ENCODE peak calls at places on chromosomes 13 and 19, in nine cellular contexts. D is Peyer's patch, L is right lobe of liver, H is GM12878, R is PC-3, U is fibroblast of lung, K is endodermal cell, F is ascending aorta, Y is hepatocyte. C is an unnamed sample.

GRCh38 chr13:72435251-72435650 is 292.2 kb downstream of the MZT1 start:
- DNase-seq in D (no peak), L (no peak), H (no peak), R (no peak), U (peak; percentile 26), K (no peak), F (no peak), Y (no peak), C (no peak)

GRCh38 chr13:96581741-96582140 is 412.5 kb downstream of the OXGR1 start:
- DNase-seq in D (no peak), L (no peak), H (no peak), R (no peak), U (no peak), K (no peak), F (no peak), Y (no peak), C (no peak)

GRCh38 chr13:97286317-97287046 is 64.3 kb downstream of the MBNL2 start:
- DNase-seq in D (no peak), L (no peak), H (no peak), R (no peak), U (no peak), K (no peak), F (no peak), Y (no peak), C (no peak)

GRCh38 chr19:51010066-51010795 is 8.8 kb upstream of the KLK8 start:
- DNase-seq in D (no peak), L (no peak), H (no peak), R (peak; percentile 43), U (no peak), K (no peak), F (no peak), Y (no peak), C (no peak)

GRCh38 chr13:53010374-53011105 is 18.1 kb upstream of the OLFM4 start:
- DNase-seq in D (peak; percentile 60), L (no peak), H (no peak), R (peak; percentile 35), U (no peak), K (no peak), F (no peak), Y (peak; percentile 46), C (no peak)

GRCh38 chr19:31141301-31141700 is 207.9 kb downstream of the TSHZ3 start:
- DNase-seq in D (no peak), L (no peak), H (no peak), R (no peak), U (peak; percentile 49), K (no peak), F (no peak), Y (no peak), C (no peak)

GRCh38 chr19:1851581-1852293 is 3.5 kb upstream of the REXO1 start:
- DNase-seq in D (no peak), L (peak; percentile 37), H (no peak), R (no peak), U (no peak), K (no peak), F (no peak), Y (no peak), C (peak; percentile 60)

GRCh38 chr19:13835791-13836723 is 40.8 kb downstream of the ZSWIM4 start:
- DNase-seq in D (no peak), L (peak; percentile 55), H (no peak), R (no peak), U (no peak), K (peak; percentile 47), F (no peak), Y (no peak), C (no peak)

GRCh38 chr13:66635526-66635925 is 594.6 kb downstream of the PCDH9 start:
- DNase-seq in D (no peak), L (no peak), H (no peak), R (peak; percentile 69), U (peak; percentile 97), K (no peak), F (no peak), Y (no peak), C (no peak)

GRCh38 chr13:109790951-109791605 is 4.7 kb upstream of the IRS2 start:
- DNase-seq in D (peak; percentile 70), L (no peak), H (no peak), R (peak; percentile 58), U (peak; percentile 22), K (peak; percentile 75), F (no peak), Y (peak; percentile 56), C (peak; percentile 20)

GRCh38 chr19:30225615-30226463 is 146.3 kb upstream of the ZNF536 start:
- DNase-seq in D (no peak), L (no peak), H (no peak), R (no peak), U (no peak), K (no peak), F (no peak), Y (peak; percentile 33), C (no peak)

GRCh38 chr19:42290523-42291436 is 11.2 kb upstream of the PRR19 start:
- DNase-seq in D (peak; percentile 75), L (peak; percentile 32), H (no peak), R (no peak), U (no peak), K (peak; percentile 66), F (no peak), Y (no peak), C (peak; percentile 64)

GRCh38 chr13:24618219-24618955 is 61.8 kb upstream of the ATP12A start:
- DNase-seq in D (peak; percentile 88), L (no peak), H (peak; percentile 40), R (no peak), U (peak; percentile 14), K (no peak), F (peak; percentile 19), Y (no peak), C (peak; percentile 18)

GRCh38 chr19:46271488-46272197 is 25.2 kb upstream of the HIF3A start:
- DNase-seq in D (no peak), L (no peak), H (no peak), R (peak; percentile 77), U (peak; percentile 100), K (no peak), F (no peak), Y (peak; percentile 58), C (no peak)

GRCh38 chr13:87089391-87089790 is 581.8 kb upstream of the SLITRK5 start:
- DNase-seq in D (no peak), L (no peak), H (no peak), R (peak; percentile 47), U (peak; percentile 82), K (no peak), F (no peak), Y (no peak), C (no peak)

GRCh38 chr13:113882716-113883115 is 18.8 kb upstream of the GAS6 start:
- DNase-seq in D (no peak), L (no peak), H (no peak), R (no peak), U (no peak), K (peak; percentile 38), F (no peak), Y (no peak), C (no peak)
- TF ChIP-seq CTCF in D (no peak), L (no peak), H (no peak), R (no peak), U (no peak), K (no peak), F (no peak), Y (no peak), C (no peak)

DNA sequence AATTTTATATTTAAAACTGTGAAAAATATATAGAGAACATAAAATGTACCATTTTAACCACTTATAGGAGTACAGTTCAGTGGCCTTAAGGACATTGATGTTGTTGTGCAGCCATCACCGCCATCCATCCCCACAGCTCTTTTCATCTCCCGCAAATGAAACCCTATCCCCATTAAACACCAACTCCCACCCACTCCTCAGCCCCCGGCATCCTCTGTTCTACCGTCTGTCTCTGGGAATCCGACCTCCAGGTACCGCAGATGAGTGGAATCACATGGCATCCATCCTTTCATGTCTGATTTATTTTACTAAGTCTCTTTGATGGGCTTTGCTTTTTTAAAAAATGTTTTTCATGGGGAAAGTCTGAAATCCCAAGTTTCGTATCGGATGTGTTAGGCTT is 23.8 kb upstream of the SMIM17 start:
- DNase-seq in D (no peak), L (no peak), H (no peak), R (no peak), U (no peak), K (no peak), F (no peak), Y (no peak), C (no peak)
- H3K9me3 ChIP-seq in D (peaks cover 43% of the 10 kb centered on the region), L (peaks cover 8% of the 10 kb centered on the region), H (peaks cover 10% of the 10 kb centered on the region), R (peaks cover 43% of the 10 kb centered on the region), U (no peaks in the 10 kb centered on the region), K (peaks cover 72% of the 10 kb centered on the region), F (peaks cover 73% of the 10 kb centered on the region), Y (peaks cover 4% of the 10 kb centered on the region), C (peaks cover 96% of the 10 kb centered on the region)

GRCh38 chr13:112065521-112065866 is 1.5 kb upstream of the SOX1 start:
- DNase-seq in D (no peak), L (no peak), H (no peak), R (no peak), U (no peak), K (peak; percentile 49), F (no peak), Y (no peak), C (no peak)

GRCh38 chr13:112067121-112067741 is at the start of gene SOX1:
- DNase-seq in D (no peak), L (no peak), H (no peak), R (no peak), U (peak; percentile 19), K (peak; percentile 86), F (no peak), Y (no peak), C (no peak)

GRCh38 chr13:112067871-112068305 is 939 bp downstream of the SOX1 start:
- DNase-seq in D (no peak), L (no peak), H (no peak), R (no peak), U (peak; percentile 14), K (peak; percentile 82), F (no peak), Y (no peak), C (no peak)

GRCh38 chr13:112065867-112066623 is 904 bp upstream of the SOX1 start:
- DNase-seq in D (no peak), L (no peak), H (no peak), R (no peak), U (no peak), K (peak; percentile 81), F (no peak), Y (no peak), C (no peak)

GRCh38 chr13:112066624-112067004 is 335 bp upstream of the SOX1 start:
- DNase-seq in D (no peak), L (peak; percentile 54), H (no peak), R (no peak), U (peak; percentile 49), K (peak; percentile 90), F (no peak), Y (peak; percentile 47), C (peak; percentile 76)
- H3K27ac ChIP-seq in D (no peak overlapping the region), L (no peak overlapping the region), H (no peak overlapping the region), R (no peak overlapping the region), U (no peak overlapping the region), K (peak overlapping the region; percentile 3), F (no peak overlapping the region), Y (no peak overlapping the region), C (no peak overlapping the region)

GRCh38 chr13:30898721-30899188 is 7.3 kb upstream of the MEDAG start:
- DNase-seq in D (no peak), L (no peak), H (no peak), R (peak; percentile 32), U (peak; percentile 97), K (no peak), F (peak; percentile 54), Y (peak; percentile 66), C (no peak)
- TF ChIP-seq CTCF in D (no peak), L (no peak), H (no peak), R (no peak), U (no peak), K (no peak), F (peak; percentile 12), Y (peak; percentile 5), C (no peak)

C was measured in CD4-positive, alpha-beta T cell.